ENCODE peak calls at places on chromosomes 2 and 18, in ten cellular contexts. D, K, Q, F, A, T, O, I, Z and Y are unnamed samples.
A peak's percentile ranks its signal among the peaks of the same experiment; 100 is the strongest.

GRCh38 chr18:48326901-48327675 is 82.1 kb downstream of the ZBTB7C start:
- DNase-seq in D (no peak), K (peak; percentile 78), Q (no peak), F (no peak), A (peak; percentile 29), T (no peak), O (peak; percentile 71), I (no peak), Z (peak; percentile 48), Y (no peak)

GRCh38 chr2:170550501-170550900 is 164.6 kb upstream of the SP5 start:
- DNase-seq in D (peak; percentile 47), K (no peak), Q (no peak), F (no peak), A (no peak), T (no peak), O (no peak), I (no peak), Z (no peak), Y (no peak)

GRCh38 chr2:113407446-113408099 is 29.9 kb upstream of the ZNG1B start:
- DNase-seq in D (peak; percentile 49), K (no peak), Q (no peak), F (no peak), A (peak; percentile 13), T (no peak), O (no peak), I (no peak), Z (no peak), Y (peak; percentile 39)

GRCh38 chr2:230974096-230974913 is 21.6 kb upstream of the SPATA3 start:
- DNase-seq in D (peak; percentile 33), K (no peak), Q (peak; percentile 38), F (no peak), A (peak; percentile 59), T (no peak), O (peak; percentile 92), I (no peak), Z (no peak), Y (peak; percentile 53)

GRCh38 chr2:88396209-88396608 is 56.3 kb downstream of the FOXI3 start:
- DNase-seq in D (no peak), K (no peak), Q (no peak), F (no peak), A (no peak), T (no peak), O (no peak), I (no peak), Z (no peak), Y (no peak)

GRCh38 chr18:8045160-8045885 is 478.2 kb downstream of the PTPRM start:
- DNase-seq in D (no peak), K (no peak), Q (no peak), F (no peak), A (no peak), T (no peak), O (peak; percentile 42), I (no peak), Z (no peak), Y (no peak)

GRCh38 chr2:44201648-44202047 is 33.0 kb downstream of the PPM1B start:
- DNase-seq in D (no peak), K (no peak), Q (no peak), F (no peak), A (no peak), T (no peak), O (no peak), I (peak; percentile 19), Z (no peak), Y (no peak)

GRCh38 chr18:73715228-73715670 is 432.4 kb downstream of the FBXO15 start:
- DNase-seq in D (no peak), K (no peak), Q (no peak), F (no peak), A (peak; percentile 42), T (no peak), O (no peak), I (no peak), Z (no peak), Y (no peak)

GRCh38 chr2:75799859-75800258 is 89.1 kb upstream of the GCFC2 start:
- DNase-seq in D (no peak), K (no peak), Q (no peak), F (no peak), A (no peak), T (no peak), O (no peak), I (no peak), Z (no peak), Y (no peak)

GRCh38 chr2:75798624-75799023 is 87.9 kb upstream of the GCFC2 start:
- DNase-seq in D (no peak), K (no peak), Q (no peak), F (no peak), A (no peak), T (no peak), O (no peak), I (no peak), Z (no peak), Y (no peak)

GRCh38 chr2:75800456-75800855 is 89.7 kb upstream of the GCFC2 start:
- DNase-seq in D (no peak), K (no peak), Q (no peak), F (no peak), A (no peak), T (no peak), O (no peak), I (no peak), Z (no peak), Y (no peak)

GRCh38 chr2:75801234-75801982 is 90.7 kb upstream of the GCFC2 start:
- DNase-seq in D (no peak), K (no peak), Q (no peak), F (no peak), A (no peak), T (no peak), O (no peak), I (no peak), Z (no peak), Y (no peak)
- H3K27ac ChIP-seq in D (no peak overlapping the region), K (no peak overlapping the region), Q (no peak overlapping the region), F (no peak overlapping the region), A (no peak overlapping the region), T (no peak overlapping the region), O (no peak overlapping the region), I (no peak overlapping the region), Z (no peak overlapping the region), Y (no peak overlapping the region)

GRCh38 chr2:222936705-222937104 is 75.9 kb downstream of the ACSL3 start:
- DNase-seq in D (no peak), K (no peak), Q (no peak), F (no peak), A (no peak), T (no peak), O (no peak), I (no peak), Z (no peak), Y (no peak)

GRCh38 chr2:222941510-222942032 is 80.7 kb downstream of the ACSL3 start:
- DNase-seq in D (no peak), K (no peak), Q (no peak), F (no peak), A (peak; percentile 73), T (no peak), O (peak; percentile 39), I (no peak), Z (no peak), Y (no peak)

GRCh38 chr2:222939979-222940378 is 79.1 kb downstream of the ACSL3 start:
- DNase-seq in D (no peak), K (no peak), Q (no peak), F (no peak), A (no peak), T (no peak), O (no peak), I (no peak), Z (no peak), Y (no peak)

GRCh38 chr2:222938327-222938726 is 77.5 kb downstream of the ACSL3 start:
- DNase-seq in D (no peak), K (no peak), Q (no peak), F (no peak), A (no peak), T (no peak), O (no peak), I (no peak), Z (no peak), Y (no peak)

GRCh38 chr2:222939208-222939846 is 78.5 kb downstream of the ACSL3 start:
- DNase-seq in D (peak; percentile 91), K (no peak), Q (peak; percentile 95), F (peak; percentile 53), A (peak; percentile 68), T (peak; percentile 31), O (peak; percentile 32), I (no peak), Z (no peak), Y (peak; percentile 63)
- H3K36me3 ChIP-seq in D (peaks cover 48% of the 10 kb centered on the region), K (no peaks in the 10 kb centered on the region), Q (peaks cover 21% of the 10 kb centered on the region), F (peaks cover 13% of the 10 kb centered on the region), A (peaks cover 22% of the 10 kb centered on the region), T (peaks cover 65% of the 10 kb centered on the region), O (peaks cover 15% of the 10 kb centered on the region), I (no peaks in the 10 kb centered on the region), Z (peaks cover 26% of the 10 kb centered on the region), Y (peaks cover 2% of the 10 kb centered on the region)

DNA sequence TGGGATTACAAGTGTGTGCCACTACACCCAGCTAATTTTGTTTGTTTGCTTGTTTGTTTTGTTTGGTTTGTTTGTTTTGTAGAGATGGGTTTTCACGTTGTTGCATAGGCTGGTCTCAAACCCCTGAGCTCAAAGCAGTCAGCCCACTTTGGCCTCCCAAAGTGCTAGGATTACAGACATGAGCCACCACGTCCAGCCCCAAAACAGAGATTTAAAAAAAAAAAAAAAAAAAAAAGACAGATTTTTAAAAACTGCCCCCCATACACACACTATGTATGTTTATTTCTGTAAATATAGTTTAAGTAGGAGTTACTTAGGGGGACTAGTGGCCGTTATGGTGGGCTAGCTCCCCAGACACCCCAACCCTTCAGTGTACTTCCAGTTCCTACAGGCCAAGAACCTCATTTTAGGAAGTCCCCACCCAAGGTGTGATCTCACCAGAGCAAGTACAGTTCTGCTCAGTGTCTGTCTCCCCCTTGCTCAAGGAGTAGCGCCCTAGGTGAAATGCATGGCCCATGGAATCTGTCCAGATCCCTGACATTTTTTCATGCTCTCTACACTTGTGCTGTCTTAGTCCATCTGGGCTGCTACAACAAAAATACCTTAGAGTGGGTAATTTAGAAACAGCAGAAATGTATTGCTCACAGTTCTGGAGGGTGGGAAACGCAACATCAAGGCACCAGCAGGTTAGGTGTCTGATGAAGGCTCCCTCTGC is 1.6 kb upstream of the TMBIM1 start:
- DNase-seq in D (no peak), K (no peak), Q (no peak), F (peak; percentile 63), A (no peak), T (peak; percentile 41), O (no peak), I (no peak), Z (no peak), Y (no peak)
- H3K4me1 ChIP-seq in D (peaks cover 7% of the 10 kb centered on the region), K (peaks cover 3% of the 10 kb centered on the region), Q (peaks cover 23% of the 10 kb centered on the region), F (peaks cover 73% of the 10 kb centered on the region), A (peaks cover 20% of the 10 kb centered on the region), T (peaks cover 34% of the 10 kb centered on the region), O (peaks cover 31% of the 10 kb centered on the region), I (peaks cover 20% of the 10 kb centered on the region), Z (peaks cover 63% of the 10 kb centered on the region), Y (peaks cover 2% of the 10 kb centered on the region)

DNA sequence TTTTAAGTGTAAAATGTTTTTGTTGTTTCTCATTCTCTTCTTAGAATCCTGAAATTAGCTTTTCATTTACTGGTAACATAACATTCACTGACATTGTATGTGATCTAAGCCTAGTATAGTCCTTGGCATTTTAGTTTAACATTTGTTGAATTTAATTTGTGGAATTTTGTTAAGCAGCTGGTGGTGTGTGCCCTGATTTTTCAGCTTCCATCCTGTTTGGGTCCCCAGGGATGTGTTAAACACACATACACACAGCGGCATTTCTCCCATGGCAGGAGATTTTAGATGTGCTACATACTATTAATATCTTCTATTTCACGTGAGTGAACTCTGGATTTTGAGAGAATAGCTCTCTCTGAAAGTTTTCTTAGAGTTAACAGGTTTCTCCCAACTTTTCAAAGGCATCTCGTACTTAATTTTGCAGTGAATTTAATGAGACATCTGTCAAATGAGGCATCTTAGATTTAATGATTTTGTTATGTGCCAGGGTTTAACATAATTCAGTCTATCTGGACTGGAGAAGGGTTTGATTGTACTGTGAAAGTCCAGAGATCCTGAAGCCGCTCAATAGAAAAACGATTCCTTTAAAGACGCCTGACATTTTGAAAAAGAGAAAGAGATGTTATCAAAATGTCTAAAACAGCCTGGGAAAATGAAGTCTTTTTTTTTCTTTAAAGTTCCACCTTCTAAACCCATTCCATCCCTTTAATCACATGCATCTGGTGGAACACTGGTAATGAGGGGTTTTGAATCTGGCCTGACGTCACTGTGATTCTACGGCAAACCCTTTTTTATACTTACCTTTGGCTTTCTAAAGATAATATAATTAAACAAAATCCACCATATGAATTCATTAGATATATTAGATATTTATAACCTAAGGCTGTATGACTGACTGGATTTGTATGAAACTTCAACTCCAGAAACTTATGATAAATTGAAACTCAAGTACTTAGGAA is 6.8 kb downstream of the PHLPP1 start:
- DNase-seq in D (peak; percentile 12), K (no peak), Q (no peak), F (no peak), A (no peak), T (no peak), O (no peak), I (no peak), Z (no peak), Y (no peak)
- H3K27ac ChIP-seq in D (no peak overlapping the region), K (no peak overlapping the region), Q (no peak overlapping the region), F (no peak overlapping the region), A (no peak overlapping the region), T (no peak overlapping the region), O (peak overlapping the region; percentile 4), I (no peak overlapping the region), Z (no peak overlapping the region), Y (no peak overlapping the region)